ENCODE peak calls at places on chromosomes 7 and 10, in eight cellular contexts. E is suprapubic skin, D is A549, W is transverse colon, L is stomach, Z is uterus, B is testis, C is IMR-90. Y is an unnamed sample. For H3K4me1, the result is how much of the 10 kb centered on the place peaks cover.

GRCh38 chr10:114879541-114880158 is 58.1 kb downstream of the FHIP2A start:
- DNase-seq in E (no peak), D (peak), W (peak), L (no peak), Z (no peak), B (peak), C (peak), Y (no peak)

GRCh38 chr10:24912214-24912613 is 40.2 kb downstream of the PRTFDC1 start:
- DNase-seq in E (no peak), D (no peak), W (no peak), L (no peak), Z (no peak), B (no peak), C (peak), Y (no peak)

GRCh38 chr7:108114117-108114841 is 15.9 kb downstream of the LAMB4 start:
- DNase-seq in E (no peak), D (peak), W (no peak), L (no peak), Z (no peak), B (no peak), C (no peak), Y (no peak)

GRCh38 chr7:27929127-27929526 is 189.2 kb downstream of the TAX1BP1 start:
- DNase-seq in E (no peak), D (no peak), W (no peak), L (no peak), Z (no peak), B (no peak), C (no peak), Y (no peak)

GRCh38 chr7:92244803-92245486 is 769 bp downstream of the KRIT1 start:
- DNase-seq in E (no peak), D (no peak), W (no peak), L (no peak), Z (no peak), B (no peak), C (peak), Y (no peak)

GRCh38 chr7:45993621-45994020 is 72.5 kb upstream of the IGFBP3 start:
- DNase-seq in E (no peak), D (no peak), W (no peak), L (no peak), Z (no peak), B (no peak), C (no peak), Y (no peak)

GRCh38 chr7:151408839-151409554 is 841 bp downstream of the WDR86 start:
- DNase-seq in E (no peak), D (no peak), W (peak), L (no peak), Z (no peak), B (no peak), C (no peak), Y (no peak)

GRCh38 chr10:46229144-46229563 is 57.6 kb upstream of the ANTXRL start:
- DNase-seq in E (no peak), D (peak), W (peak), L (peak), Z (peak), B (peak), C (no peak), Y (no peak)

GRCh38 chr10:75106242-75106641 is 5.2 kb upstream of the SAMD8 start:
- DNase-seq in E (peak), D (no peak), W (no peak), L (peak), Z (no peak), B (no peak), C (no peak), Y (no peak)

GRCh38 chr7:112192236-112193154 is 13.7 kb downstream of the DOCK4 start:
- DNase-seq in E (no peak), D (peak), W (no peak), L (no peak), Z (peak), B (no peak), C (peak), Y (no peak)

GRCh38 chr7:76054129-76055120 is 6.5 kb downstream of the MDH2 start:
- DNase-seq in E (no peak), D (peak), W (no peak), L (no peak), Z (no peak), B (no peak), C (peak), Y (no peak)

GRCh38 chr10:114821293-114821914 is at the start of gene FHIP2A:
- DNase-seq in E (no peak), D (peak), W (peak), L (peak), Z (peak), B (peak), C (peak), Y (peak)

GRCh38 chr7:40372031-40372430 is 237.2 kb downstream of the SUGCT start:
- DNase-seq in E (no peak), D (no peak), W (no peak), L (no peak), Z (no peak), B (no peak), C (no peak), Y (no peak)

GRCh38 chr7:21542891-21543527 is at the start of gene DNAH11:
- DNase-seq in E (no peak), D (peak), W (peak), L (peak), Z (no peak), B (peak), C (no peak), Y (no peak)

GRCh38 chr10:988667-989545 is 672 bp downstream of the GTPBP4 start:
- DNase-seq in E (no peak), D (no peak), W (no peak), L (no peak), Z (no peak), B (no peak), C (peak), Y (no peak)

GRCh38 chr7:99476107-99476506 is 3.4 kb downstream of the ZNF789 start:
- DNase-seq in E (no peak), D (no peak), W (no peak), L (no peak), Z (no peak), B (no peak), C (no peak), Y (no peak)

GRCh38 chr7:31108097-31108657 is 56.1 kb downstream of the ADCYAP1R1 start:
- DNase-seq in E (peak), D (no peak), W (no peak), L (no peak), Z (no peak), B (no peak), C (no peak), Y (no peak)

GRCh38 chr7:122833888-122834570 is 52.2 kb downstream of the CADPS2 start:
- DNase-seq in E (no peak), D (no peak), W (no peak), L (no peak), Z (no peak), B (no peak), C (no peak), Y (no peak)

GRCh38 chr7:105112440-105113418 is 98.7 kb downstream of the KMT2E start:
- DNase-seq in E (no peak), D (no peak), W (no peak), L (peak), Z (no peak), B (no peak), C (no peak), Y (no peak)
- TF ChIP-seq POLR2A in E (no peak), D (no peak), W (no peak), L (no peak), Z (no peak), B (no peak), C (no peak), Y (no peak)

DNA sequence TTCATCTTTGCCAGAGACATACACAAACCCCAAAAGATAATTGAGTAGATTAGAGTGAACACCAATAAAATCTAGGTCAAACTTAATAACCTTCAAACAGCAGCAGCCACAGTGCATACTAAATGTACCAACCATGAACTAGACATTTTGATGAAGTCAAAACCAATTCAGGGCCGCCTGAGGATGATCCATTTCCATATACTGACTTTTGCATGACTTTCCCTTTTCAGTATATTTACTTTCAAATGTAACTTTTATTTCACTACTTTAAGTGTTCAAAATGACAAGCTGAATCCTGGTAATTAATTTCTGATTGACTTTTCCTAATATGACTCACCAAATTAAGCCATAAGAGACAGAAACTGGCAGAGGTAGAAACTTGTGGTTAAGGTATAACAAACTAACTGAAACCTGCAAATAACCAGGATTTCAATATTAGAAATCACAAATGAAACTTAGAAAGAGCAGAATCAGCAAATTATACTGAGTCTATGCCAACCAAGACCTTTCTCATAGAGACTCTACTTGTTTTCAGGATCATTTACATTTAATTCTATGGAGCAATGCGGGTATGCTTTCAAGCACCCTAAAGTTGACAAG is 171.9 kb upstream of the LRRN3 start:
- DNase-seq in E (no peak), D (no peak), W (no peak), L (no peak), Z (no peak), B (no peak), C (no peak), Y (no peak)
- H3K4me3 ChIP-seq in E (no peak), D (no peak), W (no peak), L (no peak), Z (no peak), B (no peak), C (no peak), Y (no peak)

DNA sequence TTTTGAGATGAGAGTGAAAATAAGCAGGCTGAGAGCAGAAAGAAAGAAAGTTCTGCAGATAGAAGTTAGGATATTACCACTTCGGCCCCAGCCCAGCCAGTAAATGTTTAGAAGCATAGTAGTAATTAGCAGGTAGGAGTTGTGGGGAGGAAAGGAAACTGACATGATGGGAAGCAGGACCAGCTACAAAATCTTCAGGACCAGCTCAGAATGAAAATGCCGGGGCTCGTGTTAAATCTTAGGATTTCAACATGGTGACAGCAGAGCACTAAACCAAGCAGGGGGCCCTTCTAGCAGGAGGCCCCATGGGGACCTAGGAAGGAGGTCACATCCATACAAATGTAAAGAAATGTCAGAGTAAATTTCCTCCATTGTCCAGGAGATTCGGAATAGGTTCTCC is 28.7 kb downstream of the PRSS2 start:
- DNase-seq in E (no peak), D (no peak), W (no peak), L (no peak), Z (no peak), B (no peak), C (no peak), Y (no peak)
- H3K4me1 ChIP-seq in E (under half), D (under half), W (under half), L (under half), Z (under half), B (under half), C (under half), Y (under half)

GRCh38 chr7:38312776-38313175 is 39.3 kb upstream of the TARP start:
- DNase-seq in E (no peak), D (no peak), W (no peak), L (no peak), Z (no peak), B (no peak), C (no peak), Y (no peak)

GRCh38 chr7:38311329-38311937 is 38.0 kb upstream of the TARP start:
- DNase-seq in E (no peak), D (peak), W (peak), L (no peak), Z (no peak), B (peak), C (no peak), Y (no peak)

GRCh38 chr7:38307640-38308039 is 34.2 kb upstream of the TARP start:
- DNase-seq in E (no peak), D (no peak), W (no peak), L (no peak), Z (no peak), B (no peak), C (no peak), Y (no peak)

GRCh38 chr7:38309555-38309954 is 36.1 kb upstream of the TARP start:
- DNase-seq in E (no peak), D (no peak), W (no peak), L (no peak), Z (no peak), B (no peak), C (no peak), Y (no peak)

GRCh38 chr7:38310601-38311057 is 37.2 kb upstream of the TARP start:
- DNase-seq in E (no peak), D (no peak), W (peak), L (peak), Z (peak), B (peak), C (no peak), Y (no peak)
- TF ChIP-seq POLR2A in E (no peak), D (no peak), W (no peak), L (no peak), Z (no peak), B (no peak), C (no peak), Y (no peak)

GRCh38 chr10:122567056-122567660 is 6.6 kb downstream of the DMBT1 start:
- DNase-seq in E (no peak), D (peak), W (peak), L (peak), Z (no peak), B (peak), C (no peak), Y (no peak)

GRCh38 chr10:122564980-122565379 is 4.4 kb downstream of the DMBT1 start:
- DNase-seq in E (no peak), D (no peak), W (no peak), L (no peak), Z (no peak), B (no peak), C (no peak), Y (no peak)

GRCh38 chr10:122568551-122568950 is 8.0 kb downstream of the DMBT1 start:
- DNase-seq in E (no peak), D (no peak), W (no peak), L (no peak), Z (no peak), B (no peak), C (no peak), Y (no peak)

GRCh38 chr10:122566632-122567031 is 6.1 kb downstream of the DMBT1 start:
- DNase-seq in E (no peak), D (no peak), W (no peak), L (no peak), Z (no peak), B (no peak), C (no peak), Y (no peak)

GRCh38 chr10:122565766-122566206 is 5.2 kb downstream of the DMBT1 start:
- DNase-seq in E (peak), D (peak), W (peak), L (peak), Z (peak), B (peak), C (peak), Y (no peak)
- H3K4me3 ChIP-seq in E (peak), D (no peak), W (no peak), L (no peak), Z (no peak), B (no peak), C (no peak), Y (peak)